ENCODE peak calls at places on chromosomes 4 and X, in six cellular contexts. G is K562, P is HepG2, O is GM12878, W is H1, R is HL-60. N is an unnamed sample.

GRCh38 chrX:150451953-150452352 is 88.8 kb downstream of the MAMLD1 start:
- DNase-seq in G (no peak), R (no peak), O (no peak), P (no peak), W (no peak), N (no peak)

GRCh38 chr4:75036046-75036445 is 103.1 kb downstream of the PARM1 start:
- DNase-seq in O (peak), P (no peak), G (no peak), W (no peak), R (peak), N (no peak)

GRCh38 chrX:11464836-11465458 is 171.7 kb downstream of the AMELX start:
- DNase-seq in P (no peak), O (no peak), G (peak), W (no peak), R (no peak), N (no peak)

GRCh38 chr4:37516057-37516775 is 170.0 kb downstream of the RELL1 start:
- DNase-seq in R (no peak), P (no peak), W (no peak), O (no peak), G (no peak), N (no peak)

GRCh38 chr4:112170451-112170993 is 25.3 kb downstream of the FAM241A start:
- DNase-seq in O (no peak), W (no peak), G (peak), P (peak), R (peak), N (no peak)

GRCh38 chrX:71103110-71103983 is 3.2 kb downstream of the CXorf65 start:
- DNase-seq in O (no peak), W (peak), G (peak), P (no peak), R (no peak), N (peak)

GRCh38 chr4:675036-675804 is 878 bp downstream of the MYL5 start:
- DNase-seq in G (no peak), O (no peak), P (no peak), R (no peak), W (no peak), N (peak)

GRCh38 chrX:2450681-2451080 is 50.1 kb downstream of the DHRSX start:
- DNase-seq in O (no peak), G (no peak), W (no peak), P (no peak), R (no peak), N (no peak)

GRCh38 chrX:76862509-76862908 is 435.0 kb downstream of the MAGEE1 start:
- DNase-seq in G (no peak), R (no peak), O (no peak), P (no peak), W (no peak), N (no peak)

GRCh38 chr4:103008875-103009729 is 10.4 kb downstream of the SLC9B1 start:
- DNase-seq in R (no peak), G (peak), P (peak), O (peak), W (no peak), N (peak)

GRCh38 chr4:31026216-31026615 is 306.0 kb downstream of the PCDH7 start:
- DNase-seq in G (no peak), R (no peak), P (no peak), O (no peak), W (no peak), N (peak)

GRCh38 chr4:70705146-70705855 is 16.5 kb upstream of the RUFY3 start:
- DNase-seq in P (peak), G (peak), O (no peak), R (no peak), W (peak), N (peak)

GRCh38 chr4:154415313-154415712 is 76.3 kb downstream of the DCHS2 start:
- DNase-seq in P (no peak), O (no peak), G (no peak), R (no peak), W (no peak), N (no peak)

GRCh38 chr4:35125995-35126712 is 1118.2 kb downstream of the ARAP2 start:
- DNase-seq in W (no peak), R (no peak), O (no peak), G (no peak), P (peak), N (no peak)

GRCh38 chr4:188949608-188950007 is 810.4 kb downstream of the TRIML1 start:
- DNase-seq in W (no peak), O (no peak), P (no peak), R (no peak), G (no peak), N (no peak)

GRCh38 chrX:29841750-29842149 is 373.6 kb upstream of the MAGEB2 start:
- DNase-seq in G (no peak), R (no peak), P (no peak), O (no peak), W (no peak), N (no peak)

GRCh38 chrX:35150052-35150451 is 207.5 kb downstream of the FAM47B start:
- DNase-seq in P (no peak), G (no peak), R (no peak), W (no peak), O (no peak), N (no peak)
- TF ChIP-seq GABPA in P (no peak), G (no peak), R (no peak), W (no peak), O (no peak), N (no peak)

DNA sequence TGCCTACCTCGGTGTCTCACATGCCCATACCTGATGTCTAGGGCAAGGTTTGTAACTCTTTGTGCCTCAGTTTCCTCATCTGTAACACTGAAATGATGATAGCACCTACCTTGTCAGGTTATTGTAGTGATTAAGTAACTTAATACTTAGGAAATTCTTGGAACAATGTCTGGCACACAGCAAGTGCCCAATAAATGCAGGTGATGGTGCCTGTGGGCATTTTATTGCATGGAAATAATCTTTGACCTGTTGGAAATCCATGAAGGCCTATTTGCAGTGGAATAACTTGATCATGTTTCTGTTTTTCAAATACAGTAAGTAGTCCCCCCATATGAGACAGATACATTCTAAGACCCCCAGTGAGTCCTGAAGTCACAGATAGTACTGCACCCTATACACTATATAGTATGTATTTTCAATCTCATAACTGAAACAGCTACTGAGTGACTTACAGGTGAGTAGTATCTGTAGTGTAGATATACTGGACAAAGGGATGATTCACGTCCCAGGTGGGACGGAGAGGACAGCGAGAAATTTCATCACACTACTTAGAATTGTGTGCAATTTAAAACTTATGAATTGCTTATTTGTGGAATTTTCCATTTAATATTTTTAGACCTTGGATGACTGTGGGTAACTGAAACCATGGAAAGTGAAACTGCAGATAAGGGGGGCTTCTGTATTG is 42.1 kb downstream of the AFF1 start:
- DNase-seq in O (no peak), P (no peak), G (no peak), R (no peak), W (no peak), N (no peak)
- TF ChIP-seq GABPA in O (no peak), P (no peak), G (no peak), R (no peak), W (no peak), N (no peak)

DNA sequence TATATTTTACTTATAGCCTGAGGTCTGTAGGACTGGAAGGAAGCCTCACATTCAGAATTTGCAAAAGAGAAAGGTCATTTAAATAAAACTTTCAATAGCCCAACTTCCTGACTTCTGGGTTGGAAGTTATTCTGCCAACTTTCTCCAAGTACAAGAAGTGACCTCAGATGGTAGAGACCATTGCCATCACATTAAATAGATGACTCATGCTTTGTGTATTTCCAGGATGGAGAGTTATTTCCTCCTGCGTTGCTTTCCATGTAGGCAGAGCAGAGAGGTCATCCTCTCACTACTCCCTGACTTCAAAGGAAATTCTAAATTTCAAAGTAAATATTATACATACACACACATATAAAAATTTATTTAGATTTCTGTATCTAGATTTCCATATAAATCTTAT is 73.0 kb upstream of the NR3C2 start:
- DNase-seq in R (no peak), O (no peak), G (no peak), P (no peak), W (no peak), N (no peak)
- TF ChIP-seq GABPA in R (no peak), O (no peak), G (no peak), P (no peak), W (no peak), N (no peak)

GRCh38 chr4:184959309-184959708 is 59.0 kb upstream of the HELT start:
- DNase-seq in P (no peak), R (no peak), W (no peak), O (no peak), G (no peak), N (no peak)

GRCh38 chr4:184960505-184960971 is 57.8 kb upstream of the HELT start:
- DNase-seq in G (no peak), R (no peak), O (no peak), P (peak), W (no peak), N (no peak)

GRCh38 chr4:184958127-184958806 is 60.0 kb upstream of the HELT start:
- DNase-seq in O (no peak), G (no peak), P (no peak), R (no peak), W (no peak), N (no peak)

GRCh38 chr4:184958839-184959238 is 59.5 kb upstream of the HELT start:
- DNase-seq in P (no peak), R (no peak), W (no peak), O (no peak), G (no peak), N (no peak)

DNA sequence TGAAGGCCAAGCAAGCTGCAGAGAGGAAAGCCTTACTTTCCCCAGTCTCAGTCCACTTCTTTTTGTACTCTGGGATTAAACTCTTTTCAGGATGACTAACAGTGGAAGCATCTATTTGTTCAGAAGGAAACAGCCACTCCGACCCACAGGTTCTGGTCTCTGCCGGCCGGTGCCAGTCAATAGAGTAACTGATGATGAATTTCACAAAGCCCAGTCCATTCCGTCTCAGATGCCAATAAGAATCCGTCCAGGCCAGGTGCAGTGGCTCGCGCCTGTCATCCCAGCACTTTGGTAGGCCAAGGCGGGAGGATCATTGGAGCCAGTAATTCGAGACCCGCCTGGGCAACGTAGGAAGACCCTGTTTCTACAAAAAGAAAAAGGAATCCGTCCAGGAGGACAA is 58.5 kb upstream of the HELT start:
- DNase-seq in G (no peak), O (no peak), W (no peak), P (no peak), R (no peak), N (no peak)
- TF ChIP-seq GABPA in G (no peak), O (no peak), W (no peak), P (no peak), R (no peak), N (no peak)

DNA sequence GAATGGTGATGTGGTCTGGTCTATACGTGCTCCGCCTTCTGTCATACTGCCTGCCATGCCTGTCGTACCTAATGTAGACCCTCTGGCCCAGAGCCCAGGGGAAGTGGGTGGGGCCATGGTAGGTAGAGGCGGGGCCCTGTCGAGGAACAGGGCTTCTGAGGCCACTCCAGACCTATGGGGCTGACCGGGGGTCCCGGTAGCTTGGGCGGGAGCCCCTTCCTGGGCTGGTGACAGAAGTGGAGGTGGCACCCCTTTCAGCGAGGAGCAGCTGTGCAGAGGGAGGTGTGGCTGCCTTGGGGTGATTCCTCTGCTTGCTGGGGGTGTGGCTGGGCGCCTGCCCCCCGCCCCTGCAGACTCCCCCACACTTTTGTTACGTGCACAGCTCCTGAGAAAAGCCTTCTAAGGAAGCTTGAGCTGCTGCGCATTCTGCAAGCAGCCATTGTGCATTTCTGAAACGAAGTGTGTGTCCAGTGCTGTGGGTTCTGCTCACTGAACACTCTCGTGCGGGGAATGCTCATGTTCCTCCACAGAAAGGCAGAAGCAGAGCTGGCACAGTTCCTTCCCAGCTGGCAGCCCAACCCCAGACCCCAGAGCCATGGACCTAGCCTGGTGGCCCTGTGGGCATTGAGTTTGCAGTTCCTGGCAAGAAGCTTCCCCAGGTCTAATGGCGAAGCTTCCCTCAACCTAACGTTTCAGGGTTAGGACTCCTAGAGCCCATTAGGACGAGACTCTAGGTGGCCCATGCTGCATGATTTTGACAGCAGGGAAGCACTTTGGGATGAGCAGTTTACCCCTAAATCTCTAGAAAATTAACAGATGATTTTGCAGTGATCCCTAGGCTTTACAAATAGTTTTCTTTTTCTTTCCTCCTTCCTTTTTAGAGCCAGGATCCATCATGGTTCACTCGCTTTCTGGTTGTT is 72.7 kb upstream of the HGFAC start:
- DNase-seq in G (no peak), W (peak), O (no peak), P (no peak), R (no peak), N (peak)
- TF ChIP-seq GABPA in G (no peak), W (no peak), O (no peak), P (no peak), R (no peak), N (no peak)